ENCODE peak calls at places on chromosomes 7 and 10, in seven cellular contexts. J is HCT116, R is SK-N-SH, L is NT2/D1, I is H1, C is K562, B is HepG2. O is an unnamed sample.

GRCh38 chr10:132889091-132889490 is 53.3 kb downstream of the CFAP46 start:
- DNase-seq in B (no peak), C (no peak), L (no peak), R (no peak), J (no peak), I (no peak), O (no peak)

GRCh38 chr10:88995156-88995876 is 4.7 kb downstream of the FAS start:
- DNase-seq in C (no peak), I (no peak), R (no peak), B (no peak), L (no peak), J (no peak), O (no peak)

GRCh38 chr7:76069238-76069638 is 21.3 kb downstream of the MDH2 start:
- DNase-seq in C (peak), L (peak), B (no peak), I (peak), J (peak), R (peak), O (no peak)

GRCh38 chr7:27161721-27162547 is 3.4 kb downstream of the HOXA9 start:
- DNase-seq in C (no peak), L (no peak), B (no peak), R (no peak), J (no peak), I (no peak), O (no peak)

GRCh38 chr7:22154130-22154529 is 202.8 kb downstream of the RAPGEF5 start:
- DNase-seq in R (peak), J (no peak), I (no peak), L (no peak), C (no peak), B (no peak), O (no peak)

GRCh38 chr10:56874950-56875349 is 513.9 kb upstream of the ZWINT start:
- DNase-seq in B (no peak), I (no peak), C (no peak), J (no peak), L (no peak), R (no peak), O (no peak)

GRCh38 chr7:6564091-6564770 is 13.0 kb upstream of the GRID2IP start:
- DNase-seq in B (no peak), C (no peak), L (no peak), R (no peak), I (no peak), J (no peak), O (no peak)

GRCh38 chr10:117884088-117884487 is 162.7 kb downstream of the RAB11FIP2 start:
- DNase-seq in C (no peak), J (no peak), L (no peak), B (no peak), I (no peak), R (no peak), O (no peak)

GRCh38 chr7:115352375-115352774 is 430.5 kb downstream of the MDFIC start:
- DNase-seq in B (no peak), C (no peak), R (no peak), J (no peak), I (no peak), L (no peak), O (no peak)

GRCh38 chr7:90607196-90607595 is 11.1 kb downstream of the CDK14 start:
- DNase-seq in J (no peak), B (no peak), I (no peak), C (no peak), L (no peak), R (no peak), O (no peak)

GRCh38 chr7:33373195-33373594 is 243.8 kb downstream of the BBS9 start:
- DNase-seq in B (no peak), I (no peak), C (no peak), L (no peak), J (no peak), R (no peak), O (no peak)

GRCh38 chr10:48249004-48249762 is 25.3 kb downstream of the FRMPD2 start:
- DNase-seq in C (no peak), R (no peak), L (no peak), I (no peak), B (no peak), J (no peak), O (no peak)

GRCh38 chr7:7564323-7564780 is 2.3 kb upstream of the MIOS start:
- DNase-seq in R (no peak), L (no peak), C (no peak), B (no peak), J (peak), I (no peak), O (no peak)

GRCh38 chr7:111103678-111104274 is 12.8 kb downstream of the LRRN3 start:
- DNase-seq in L (no peak), J (no peak), C (no peak), R (no peak), I (no peak), B (no peak), O (no peak)

GRCh38 chr10:119413738-119414611 is 128.5 kb downstream of the RGS10 start:
- DNase-seq in J (no peak), C (no peak), L (no peak), I (no peak), B (no peak), R (no peak), O (no peak)

GRCh38 chr7:104252409-104253134 is 44.8 kb upstream of the ORC5 start:
- DNase-seq in J (peak), C (no peak), L (no peak), B (peak), R (no peak), I (no peak), O (no peak)

GRCh38 chr10:93473804-93474472 is 8.2 kb downstream of the MYOF start:
- DNase-seq in C (no peak), B (no peak), L (no peak), J (no peak), R (no peak), I (no peak), O (no peak)
- TF ChIP-seq YY1 in C (no peak), B (no peak), L (no peak), J (no peak), R (no peak), I (no peak), O (no peak)

GRCh38 chr10:116809528-116810500 is 39.5 kb upstream of the ENO4 start:
- DNase-seq in I (no peak), C (peak), L (no peak), J (peak), R (peak), B (peak), O (no peak)
- H3K4me3 ChIP-seq in I (no peak), C (no peak), L (no peak), J (no peak), R (no peak), B (no peak), O (no peak)

DNA sequence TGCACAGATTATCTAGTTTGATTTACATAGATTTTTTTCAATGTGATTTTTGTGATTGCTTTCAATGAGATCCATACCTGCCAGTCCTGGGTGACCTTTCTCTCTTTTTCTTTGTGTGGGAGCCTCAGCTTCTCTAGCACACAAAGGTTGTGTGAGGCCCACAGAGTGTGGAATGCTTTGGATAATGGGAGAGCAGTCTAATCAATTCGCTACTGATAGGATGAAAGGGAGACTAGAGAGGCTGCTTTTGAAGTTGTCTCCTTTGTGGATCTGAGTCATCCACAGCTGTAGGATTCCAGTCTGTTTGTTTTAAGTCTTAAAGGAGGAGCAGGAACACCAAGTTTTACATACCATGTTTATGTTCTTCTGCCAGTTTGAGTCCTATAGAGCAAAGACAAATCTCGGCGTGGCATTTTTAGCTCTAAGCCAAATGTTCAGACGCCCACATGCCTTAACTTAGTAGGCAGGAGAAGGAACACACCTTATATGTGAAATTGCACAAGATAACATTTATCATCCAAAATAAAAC is 330.0 kb downstream of the ARL4A start:
- DNase-seq in R (no peak), C (no peak), B (peak), I (no peak), L (peak), J (peak), O (no peak)
- TF ChIP-seq YY1 in R (no peak), C (no peak), B (peak), I (no peak), L (no peak), J (peak), O (no peak)

GRCh38 chr10:21507066-21507669 is 18.3 kb downstream of the SKIDA1 start:
- DNase-seq in J (no peak), L (no peak), B (no peak), R (no peak), I (no peak), C (no peak), O (no peak)
- H3K4me3 ChIP-seq in J (no peak), L (peak), B (no peak), R (no peak), I (peak), C (no peak), O (no peak)

GRCh38 chr10:104104418-104104817 is 17.6 kb upstream of the SFR1 start:
- DNase-seq in L (no peak), R (no peak), I (no peak), B (no peak), J (no peak), C (no peak), O (no peak)

GRCh38 chr10:104104926-104105325 is 17.0 kb upstream of the SFR1 start:
- DNase-seq in R (no peak), C (no peak), B (no peak), I (no peak), J (no peak), L (no peak), O (no peak)

GRCh38 chr10:104113557-104113956 is 8.4 kb upstream of the SFR1 start:
- DNase-seq in I (no peak), C (no peak), R (no peak), L (no peak), J (no peak), B (no peak), O (no peak)

GRCh38 chr10:104109908-104110662 is 11.9 kb upstream of the SFR1 start:
- DNase-seq in L (no peak), J (peak), R (no peak), B (peak), C (no peak), I (no peak), O (peak)
- TF ChIP-seq YY1 in L (no peak), J (peak), R (no peak), B (no peak), C (no peak), I (no peak), O (no peak)

DNA sequence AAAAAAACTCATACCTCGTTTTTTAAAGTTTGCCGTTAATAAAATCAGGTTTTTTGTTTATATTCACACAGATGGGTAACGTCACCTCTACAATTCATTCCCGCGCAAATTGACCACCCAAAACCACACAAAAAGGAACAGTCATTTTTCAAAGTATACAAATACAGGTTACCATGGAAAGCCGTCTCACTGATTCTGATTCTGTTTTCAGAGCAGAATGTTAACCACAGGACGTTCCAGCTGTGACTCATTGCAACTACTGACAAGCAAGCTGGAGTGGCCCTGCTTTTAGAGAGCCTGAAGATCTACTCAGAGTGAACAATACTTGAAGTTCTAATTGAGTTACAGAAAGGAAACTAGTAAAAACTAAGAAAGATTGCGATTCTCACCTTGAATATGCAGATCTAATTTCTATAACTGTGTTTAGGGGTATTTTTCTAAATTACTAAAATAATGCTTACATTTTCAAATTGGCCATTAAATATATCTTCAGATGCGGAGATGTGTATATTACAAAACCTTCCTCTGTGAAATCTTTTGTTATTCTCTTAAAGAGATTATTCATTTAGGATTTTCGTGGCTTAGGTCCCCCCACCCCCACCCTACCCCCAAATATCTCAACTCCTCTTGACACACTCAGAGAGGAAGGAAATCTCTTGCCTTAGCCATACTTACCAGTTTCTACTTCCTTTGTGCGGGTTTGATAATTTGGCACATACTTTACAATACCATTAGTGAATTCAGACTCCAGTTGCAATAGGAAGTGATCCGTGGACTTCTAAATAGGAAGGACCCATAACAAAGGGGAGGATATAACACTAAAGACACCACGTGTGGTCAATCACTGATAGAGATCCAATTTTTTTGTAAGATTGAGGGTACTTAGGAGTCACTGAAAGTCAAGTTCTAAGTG is 106.0 kb downstream of the CUBN start:
- DNase-seq in J (peak), I (no peak), B (peak), L (peak), R (no peak), C (peak), O (peak)
- H3K4me3 ChIP-seq in J (no peak), I (no peak), B (no peak), L (no peak), R (no peak), C (no peak), O (peak)

GRCh38 chr7:159030490-159031134 is 114.1 kb downstream of the VIPR2 start:
- DNase-seq in C (peak), B (peak), R (peak), I (peak), J (peak), L (peak), O (no peak)

GRCh38 chr7:159026271-159027047 is 118.2 kb downstream of the VIPR2 start:
- DNase-seq in I (no peak), C (no peak), B (no peak), J (no peak), R (no peak), L (no peak), O (no peak)

GRCh38 chr7:159027091-159027802 is 117.4 kb downstream of the VIPR2 start:
- DNase-seq in L (no peak), C (no peak), R (no peak), I (no peak), B (no peak), J (no peak), O (no peak)

GRCh38 chr7:159027803-159028455 is 116.7 kb downstream of the VIPR2 start:
- DNase-seq in C (no peak), B (peak), L (no peak), R (no peak), J (no peak), I (no peak), O (no peak)

DNA sequence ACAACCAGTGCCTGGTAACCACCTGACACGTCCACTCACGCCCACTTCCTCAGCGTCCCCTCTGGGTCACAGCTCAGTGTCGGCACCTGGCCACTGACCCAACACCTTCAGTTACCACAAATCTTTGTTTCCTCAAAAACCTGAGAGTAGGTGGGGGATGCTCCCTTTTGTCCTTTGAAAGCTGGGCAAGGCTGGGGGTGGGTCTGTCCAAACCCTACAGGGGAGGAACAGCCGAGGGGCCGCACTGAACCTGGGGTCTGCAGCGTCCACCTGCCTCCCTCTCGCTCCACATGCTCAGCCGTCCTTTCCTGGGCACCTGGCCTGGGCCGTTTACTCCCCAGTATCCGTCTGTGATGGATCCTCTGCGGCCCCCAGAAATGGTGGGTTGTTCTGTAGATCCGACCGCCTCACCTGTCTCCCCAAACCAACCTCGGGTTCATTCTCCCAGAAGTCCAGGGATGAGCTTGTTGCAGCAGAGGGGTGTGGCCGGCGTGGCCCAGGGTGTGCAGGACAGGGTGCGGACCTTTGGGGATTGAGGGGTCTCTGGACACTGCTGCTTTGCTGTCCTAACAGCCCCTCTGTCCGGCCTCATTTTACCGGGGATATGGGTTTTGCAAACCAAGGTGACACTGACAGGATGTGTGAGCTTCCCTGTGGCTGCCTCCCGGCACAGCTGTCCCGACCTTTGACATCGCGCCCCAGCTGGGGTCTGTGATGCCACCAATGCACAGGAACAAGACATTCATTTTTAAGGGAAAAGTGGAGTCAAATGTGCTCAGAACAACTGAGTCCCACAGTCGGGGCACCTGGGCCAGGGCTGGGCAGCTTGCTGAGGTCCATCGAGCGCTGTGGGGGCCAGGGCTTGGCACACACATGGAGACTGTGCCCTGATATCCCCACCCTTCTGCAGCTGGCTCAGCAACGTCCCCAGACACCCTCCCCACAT is 115.9 kb downstream of the VIPR2 start:
- DNase-seq in B (no peak), R (no peak), I (no peak), L (no peak), J (no peak), C (no peak), O (no peak)
- TF ChIP-seq YY1 in B (no peak), R (no peak), I (no peak), L (no peak), J (no peak), C (no peak), O (no peak)

DNA sequence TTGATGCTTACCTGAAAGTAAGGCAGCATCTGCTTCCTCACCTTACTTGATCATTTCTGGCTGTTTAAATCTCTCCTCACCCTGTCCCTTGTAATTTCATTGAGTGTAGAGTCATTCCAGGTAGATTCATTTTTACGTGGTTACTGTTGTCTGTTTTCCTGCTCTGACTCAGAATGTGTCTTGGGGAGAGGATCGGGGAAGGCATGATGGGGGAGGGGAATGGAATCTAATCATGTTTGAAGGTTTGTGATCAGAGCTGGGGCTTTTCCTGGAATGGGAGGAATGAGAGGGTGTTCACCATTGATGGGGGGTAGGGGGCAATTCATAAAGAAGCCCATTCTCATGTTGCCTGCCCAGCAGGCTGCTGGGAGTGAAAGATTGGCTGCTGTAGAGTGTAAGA is 18.7 kb downstream of the SEC24C start:
- DNase-seq in B (no peak), R (no peak), L (no peak), C (no peak), J (no peak), I (no peak), O (no peak)
- H3K4me3 ChIP-seq in B (no peak), R (no peak), L (no peak), C (no peak), J (peak), I (no peak), O (no peak)

GRCh38 chr10:20146004-20146403 is 329.8 kb downstream of the PLXDC2 start:
- DNase-seq in I (no peak), J (no peak), L (no peak), C (no peak), R (no peak), B (no peak), O (no peak)

GRCh38 chr10:20144268-20144667 is 328.0 kb downstream of the PLXDC2 start:
- DNase-seq in B (no peak), I (no peak), C (no peak), R (no peak), L (no peak), J (no peak), O (no peak)

GRCh38 chr10:20142311-20142710 is 326.1 kb downstream of the PLXDC2 start:
- DNase-seq in R (no peak), J (no peak), I (no peak), B (no peak), L (no peak), C (no peak), O (no peak)

DNA sequence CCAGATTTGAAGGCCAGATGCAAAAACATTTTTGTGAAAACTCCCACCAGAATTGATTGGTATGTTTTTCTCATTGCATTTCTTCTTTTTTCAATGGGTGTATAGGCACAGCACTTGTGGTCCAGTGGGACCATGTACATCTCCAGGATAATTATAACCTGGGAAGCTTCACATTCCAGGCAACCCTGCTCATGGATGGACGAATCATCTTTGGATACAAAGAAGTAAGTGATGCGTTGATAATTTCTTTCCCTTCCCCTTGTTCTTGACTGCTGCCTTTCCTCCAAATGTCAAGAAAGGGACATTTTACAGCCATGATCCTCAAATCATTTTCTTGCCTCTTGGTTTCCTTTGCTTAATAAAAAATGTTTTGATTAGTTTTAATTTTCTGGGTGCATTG is 331.4 kb downstream of the PLXDC2 start:
- DNase-seq in L (no peak), B (no peak), C (no peak), J (no peak), I (no peak), R (no peak), O (no peak)
- TF ChIP-seq YY1 in L (no peak), B (no peak), C (no peak), J (no peak), I (no peak), R (no peak), O (no peak)

O was measured in GM12878.